ENCODE peak calls at places on chromosomes 12 and 14, in eight cellular contexts. B is fibroblast of lung; Y is stimulated activated CD4-positive, alpha-beta T cell treated with anti-CD3 and anti-CD28 coated beads, Interleukin-1b, Interleukin-23, amount 100 ng/mL, for 1 hour; J is stimulated activated CD8-positive, alpha-beta memory T cell treated with anti-CD3 and anti-CD28 coated beads, Interleukin-2, amount 100 ng/mL, for 1 hour; L is globus pallidus; Q is kidney; O is kidney tubule cell; Z is adrenal gland. S is an unnamed sample.

GRCh38 chr12:15808250-15808971 is 19.2 kb upstream of the EPS8 start:
- DNase-seq in B (peak; percentile 58), Y (no peak), J (no peak), L (no peak), Q (no peak), O (no peak), Z (no peak), S (no peak)

GRCh38 chr12:86600664-86601231 is 344.6 kb upstream of the MGAT4C start:
- DNase-seq in B (no peak), Y (no peak), J (no peak), L (no peak), Q (peak; percentile 53), O (no peak), Z (no peak), S (no peak)

GRCh38 chr12:47835017-47835830 is 15.5 kb upstream of the HDAC7 start:
- DNase-seq in B (no peak), Y (no peak), J (no peak), L (no peak), Q (no peak), O (no peak), Z (no peak), S (no peak)

GRCh38 chr14:74568896-74569295 is 43.1 kb downstream of the LTBP2 start:
- DNase-seq in B (no peak), Y (no peak), J (no peak), L (no peak), Q (no peak), O (no peak), Z (no peak), S (no peak)

GRCh38 chr12:95339086-95339788 is 121.6 kb downstream of the VEZT start:
- DNase-seq in B (no peak), Y (no peak), J (no peak), L (no peak), Q (no peak), O (no peak), Z (no peak), S (no peak)

GRCh38 chr12:77996670-77997069 is 166.0 kb downstream of the NAV3 start:
- DNase-seq in B (no peak), Y (no peak), J (no peak), L (no peak), Q (no peak), O (no peak), Z (no peak), S (no peak)

GRCh38 chr14:90780519-90780918 is 35.7 kb downstream of the TTC7B start:
- DNase-seq in B (no peak), Y (no peak), J (no peak), L (no peak), Q (no peak), O (no peak), Z (no peak), S (no peak)

GRCh38 chr14:56325251-56325839 is 207.1 kb downstream of the PELI2 start:
- DNase-seq in B (peak; percentile 50), Y (no peak), J (no peak), L (no peak), Q (no peak), O (no peak), Z (no peak), S (no peak)

GRCh38 chr12:100295764-100296555 is 29.0 kb downstream of the SCYL2 start:
- DNase-seq in B (peak; percentile 59), Y (no peak), J (no peak), L (no peak), Q (no peak), O (peak; percentile 26), Z (no peak), S (no peak)

GRCh38 chr12:50999139-50999538 is 27.0 kb downstream of the SLC11A2 start:
- DNase-seq in B (peak; percentile 9), Y (no peak), J (no peak), L (no peak), Q (no peak), O (no peak), Z (no peak), S (no peak)

GRCh38 chr14:59417301-59417700 is 47.9 kb downstream of the GPR135 start:
- DNase-seq in B (no peak), Y (no peak), J (no peak), L (no peak), Q (no peak), O (no peak), Z (no peak), S (no peak)

GRCh38 chr12:121766290-121767039 is 27.0 kb downstream of the RHOF start:
- DNase-seq in B (peak; percentile 47), Y (no peak), J (no peak), L (no peak), Q (no peak), O (no peak), Z (no peak), S (no peak)

GRCh38 chr14:99875421-99875820 is 82.2 kb downstream of the EML1 start:
- DNase-seq in B (no peak), Y (no peak), J (no peak), L (no peak), Q (no peak), O (no peak), Z (no peak), S (no peak)

S was measured in body of pancreas.